ENCODE peak calls at places on chromosomes 12 and 14, in nine cellular contexts. T is tibial nerve, C is uterus, N is PC-3, W is PC-9, Q is psoas muscle, Z is endodermal cell, B is adrenal gland, P is H9. M is an unnamed sample. For H3K9me3 and H3K4me1, the result is how much of the 10 kb centered on the place peaks cover.

GRCh38 chr12:113136128-113136989 is 798 bp upstream of the RASAL1 start:
- DNase-seq in Z (peak), T (no peak), W (no peak), P (no peak), B (peak), N (no peak), C (no peak), Q (no peak), M (no peak)

GRCh38 chr14:24670594-24670993 is 36.6 kb upstream of the GZMB start:
- DNase-seq in W (no peak), N (no peak), Z (no peak), Q (no peak), P (no peak), C (no peak), T (no peak), B (no peak), M (no peak)

GRCh38 chr12:50242751-50243191 is 40.5 kb downstream of the LIMA1 start:
- DNase-seq in B (no peak), N (peak), Q (no peak), C (no peak), Z (no peak), W (peak), P (no peak), T (no peak), M (no peak)

GRCh38 chr12:89946518-89946917 is 237.9 kb upstream of the ATP2B1 start:
- DNase-seq in Z (no peak), P (no peak), B (no peak), N (no peak), C (no peak), T (no peak), Q (no peak), W (no peak), M (no peak)

GRCh38 chr12:59708059-59708458 is 112.2 kb downstream of the SLC16A7 start:
- DNase-seq in W (no peak), C (no peak), Z (no peak), N (peak), P (no peak), B (no peak), T (no peak), Q (no peak), M (no peak)

GRCh38 chr12:30796508-30796780 is 41.7 kb upstream of the CAPRIN2 start:
- DNase-seq in N (peak), W (peak), B (peak), P (peak), Q (peak), T (no peak), Z (no peak), C (no peak), M (peak)

GRCh38 chr14:32007755-32008374 is 69.2 kb upstream of the ARHGAP5 start:
- DNase-seq in Q (no peak), Z (no peak), C (no peak), P (no peak), B (no peak), T (no peak), W (no peak), N (no peak), M (no peak)

GRCh38 chr14:103711516-103712431 is 3.5 kb downstream of the XRCC3 start:
- DNase-seq in P (no peak), N (peak), W (no peak), Q (peak), C (peak), T (no peak), Z (no peak), B (no peak), M (peak)

GRCh38 chr12:56338643-56339422 is at the start of gene IL23A:
- DNase-seq in T (no peak), N (peak), W (peak), P (peak), Q (no peak), C (no peak), B (no peak), Z (peak), M (no peak)

GRCh38 chr14:103125098-103126070 is 2.1 kb downstream of the TNFAIP2 start:
- DNase-seq in N (no peak), T (no peak), P (no peak), C (peak), W (no peak), Z (no peak), Q (peak), B (no peak), M (no peak)

GRCh38 chr12:59808317-59808910 is 212.6 kb downstream of the SLC16A7 start:
- DNase-seq in B (no peak), W (peak), C (no peak), Q (no peak), T (no peak), N (peak), Z (no peak), P (no peak), M (no peak)

GRCh38 chr12:19739195-19739776 is 300.0 kb downstream of the AEBP2 start:
- DNase-seq in C (peak), W (peak), N (peak), Z (peak), P (no peak), Q (no peak), T (peak), B (peak), M (peak)

GRCh38 chr12:126210026-126210425 is 1144.8 kb downstream of the AACS start:
- DNase-seq in N (no peak), W (no peak), P (no peak), C (no peak), Q (no peak), B (no peak), Z (no peak), T (no peak), M (no peak)

GRCh38 chr12:16112626-16113560 is 164.6 kb downstream of the SLC15A5 start:
- DNase-seq in P (peak), T (no peak), B (no peak), Z (peak), C (no peak), N (no peak), W (no peak), Q (no peak), M (peak)

GRCh38 chr14:67975429-67975828 is 155.8 kb downstream of the RAD51B start:
- DNase-seq in Q (no peak), C (no peak), T (no peak), B (no peak), N (no peak), W (no peak), P (no peak), Z (no peak), M (no peak)

GRCh38 chr12:75048763-75049162 is 160.9 kb downstream of the KCNC2 start:
- DNase-seq in B (no peak), W (no peak), C (no peak), Q (no peak), T (no peak), P (no peak), N (no peak), Z (no peak), M (no peak)

GRCh38 chr12:62933220-62933870 is 1.6 kb downstream of the PPM1H start:
- DNase-seq in P (peak), W (no peak), C (no peak), Q (peak), N (peak), Z (peak), B (peak), T (no peak), M (no peak)

DNA sequence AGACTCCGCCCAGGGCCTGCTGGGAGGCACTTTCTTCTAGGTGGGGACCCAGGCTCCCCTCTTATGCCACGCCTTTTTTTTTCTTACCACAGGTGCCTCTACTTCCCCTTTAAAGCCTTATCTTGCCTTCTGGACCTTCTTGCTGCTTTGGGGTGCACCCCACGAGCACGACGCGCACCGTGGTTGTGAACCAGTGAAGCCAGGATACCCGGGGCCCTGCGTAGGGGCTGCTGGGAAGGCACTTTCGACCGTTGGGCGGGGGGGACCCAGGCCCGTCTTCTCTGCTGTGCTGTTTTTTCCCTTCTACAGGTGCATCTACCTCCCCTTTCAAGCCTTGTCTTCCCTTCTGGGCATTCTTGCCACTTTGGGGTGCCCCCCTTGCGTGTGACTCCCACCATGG is 305.4 kb downstream of the ALG10 start:
- DNase-seq in N (no peak), Q (no peak), C (no peak), P (no peak), W (no peak), T (no peak), Z (no peak), B (no peak), M (no peak)
- H3K9me3 ChIP-seq in N (under half), Q (under half), C (under half), P (half or more), W (under half), T (under half), Z (half or more), B (under half), M (under half)

GRCh38 chr12:65631621-65632111 is 192.6 kb upstream of the HMGA2 start:
- DNase-seq in Q (no peak), C (no peak), W (peak), Z (no peak), N (peak), P (no peak), T (peak), B (no peak), M (no peak)
- H3K4me1 ChIP-seq in Q (under half), C (under half), W (half or more), Z (under half), N (half or more), P (under half), T (under half), B (under half), M (under half)

DNA sequence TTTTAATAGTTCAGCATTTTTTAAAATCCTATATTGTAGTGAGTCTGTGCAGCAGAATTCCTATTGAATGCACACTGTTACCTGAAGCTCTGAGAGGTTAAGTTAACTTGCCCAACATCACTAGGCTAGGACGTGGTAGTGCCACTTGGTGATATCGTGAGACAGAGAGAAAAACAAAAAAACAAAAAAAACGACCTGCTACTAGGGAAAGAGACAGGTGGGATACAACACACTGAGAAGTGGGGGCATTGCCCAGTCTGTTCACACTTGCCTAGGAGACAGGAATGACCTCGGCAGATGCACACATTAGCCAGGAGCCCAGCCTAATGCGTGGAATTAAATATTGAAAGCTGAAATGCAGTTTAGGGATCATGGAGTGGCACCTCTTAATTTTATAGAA is 129.7 kb upstream of the CCND2 start:
- DNase-seq in C (no peak), B (no peak), Q (no peak), N (peak), Z (peak), T (no peak), W (no peak), P (no peak), M (no peak)
- TF ChIP-seq CTCF in C (no peak), B (no peak), Q (no peak), N (peak), Z (peak), T (no peak), W (no peak), P (no peak), M (no peak)

GRCh38 chr12:133058203-133059125 is 21.2 kb downstream of the ZNF84 start:
- DNase-seq in Z (no peak), W (no peak), T (no peak), N (peak), Q (no peak), C (no peak), P (no peak), B (no peak), M (no peak)
- H3K9me3 ChIP-seq in Z (half or more), W (half or more), T (half or more), N (half or more), Q (half or more), C (half or more), P (half or more), B (under half), M (under half)

GRCh38 chr12:65891219-65891618 is 66.9 kb downstream of the HMGA2 start:
- DNase-seq in B (no peak), P (no peak), C (no peak), Q (no peak), W (no peak), Z (no peak), N (peak), T (no peak), M (no peak)
- H3K4me1 ChIP-seq in B (under half), P (under half), C (under half), Q (under half), W (under half), Z (under half), N (half or more), T (under half), M (under half)

GRCh38 chr14:64465856-64466554 is 706 bp downstream of the AKAP5 start:
- DNase-seq in B (peak), P (peak), C (peak), W (no peak), Q (no peak), T (peak), Z (peak), N (peak), M (peak)
- TF ChIP-seq CTCF in B (no peak), P (peak), C (peak), W (no peak), Q (no peak), T (no peak), Z (peak), N (no peak), M (peak)

DNA sequence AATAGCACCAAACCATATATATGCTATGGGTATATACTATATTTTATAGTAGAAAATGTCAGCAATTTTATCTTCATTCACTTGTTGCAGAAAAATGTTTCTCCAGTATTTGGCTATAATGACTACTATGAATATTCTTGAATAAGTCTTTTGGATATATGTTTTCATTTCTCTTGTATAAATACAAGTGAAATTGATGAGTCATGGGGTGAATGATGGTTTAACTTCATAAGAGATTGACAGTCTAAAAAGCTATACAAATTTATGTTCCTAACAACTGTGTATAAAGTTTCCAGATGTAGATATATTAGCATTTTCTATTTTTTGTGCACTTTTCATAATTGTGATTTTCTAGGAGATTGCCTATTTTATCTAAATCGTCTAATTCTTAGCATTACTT is 714.8 kb downstream of the TRHDE start:
- DNase-seq in B (no peak), P (no peak), Z (no peak), N (no peak), Q (no peak), T (no peak), W (no peak), C (no peak), M (no peak)
- H3K9me3 ChIP-seq in B (under half), P (under half), Z (under half), N (under half), Q (under half), T (under half), W (under half), C (under half), M (under half)

DNA sequence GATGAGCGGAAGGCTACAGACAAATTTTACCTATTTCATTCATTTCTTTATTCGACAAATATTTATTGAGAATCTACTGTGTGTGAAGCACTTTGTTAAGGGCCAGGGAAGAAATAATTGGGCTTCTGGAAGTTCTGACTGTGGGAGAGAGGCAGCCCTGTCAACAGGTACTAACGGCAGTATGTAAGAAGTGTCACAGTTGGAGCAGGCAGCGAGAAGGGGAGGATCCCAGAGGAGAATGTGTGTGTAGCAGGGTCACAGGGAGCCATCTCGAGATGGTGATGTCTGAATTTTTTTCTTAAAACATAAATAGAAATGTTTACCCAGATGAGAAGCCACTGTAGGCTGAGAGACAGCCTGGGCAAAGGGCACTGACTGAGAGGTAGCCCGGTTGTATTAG is 163.3 kb upstream of the SLC38A2 start:
- DNase-seq in Q (no peak), N (no peak), C (no peak), Z (no peak), T (no peak), P (no peak), B (no peak), W (no peak), M (no peak)
- H3K4me1 ChIP-seq in Q (under half), N (under half), C (under half), Z (under half), T (under half), P (under half), B (under half), W (under half), M (under half)

GRCh38 chr14:99668307-99668997 is 15.6 kb upstream of the CYP46A1 start:
- DNase-seq in W (no peak), C (no peak), Q (no peak), T (no peak), N (no peak), B (no peak), Z (peak), P (no peak), M (no peak)

GRCh38 chr14:99668998-99669314 is 15.1 kb upstream of the CYP46A1 start:
- DNase-seq in C (no peak), Q (no peak), P (no peak), N (no peak), T (no peak), B (no peak), Z (no peak), W (no peak), M (no peak)

GRCh38 chr14:99672506-99673327 is 11.4 kb upstream of the CYP46A1 start:
- DNase-seq in C (no peak), W (no peak), P (no peak), Q (no peak), N (no peak), T (no peak), B (no peak), Z (no peak), M (peak)

GRCh38 chr14:99671230-99672224 is 12.6 kb upstream of the CYP46A1 start:
- DNase-seq in Z (no peak), B (no peak), W (no peak), Q (no peak), C (no peak), N (no peak), T (no peak), P (no peak), M (peak)

GRCh38 chr14:99670361-99671229 is 13.5 kb upstream of the CYP46A1 start:
- DNase-seq in C (no peak), W (no peak), Q (no peak), P (no peak), B (no peak), Z (no peak), T (no peak), N (no peak), M (no peak)
- TF ChIP-seq CTCF in C (no peak), W (no peak), Q (no peak), P (no peak), B (no peak), Z (no peak), T (no peak), N (no peak), M (no peak)

DNA sequence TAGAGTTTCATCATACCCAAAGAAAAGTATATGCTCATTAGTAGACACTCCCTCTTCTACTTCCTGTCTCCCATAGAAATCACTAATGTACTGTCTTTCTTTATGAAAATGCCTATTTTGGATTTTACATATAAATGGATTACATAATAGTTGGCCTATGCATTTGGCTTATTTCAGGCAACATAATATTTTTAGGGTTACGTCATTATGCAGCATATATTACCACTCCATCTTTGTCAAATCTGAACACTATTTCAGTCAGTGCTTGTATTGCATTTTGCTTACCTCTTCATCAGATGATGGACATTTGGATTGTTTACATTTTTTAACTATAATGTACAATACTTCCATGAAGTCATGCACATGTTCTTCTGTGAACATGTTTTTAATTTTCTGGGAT is 1406.1 kb downstream of the LRFN5 start:
- DNase-seq in P (no peak), N (no peak), Q (no peak), T (no peak), B (no peak), C (no peak), Z (no peak), W (no peak), M (no peak)
- H3K9me3 ChIP-seq in P (under half), N (under half), Q (under half), T (under half), B (under half), C (under half), Z (under half), W (under half), M (under half)